ENCODE peak calls at places on chromosomes 2 and 18, in four cellular contexts. J is NCI-H1092, M is hepatic stellate cell, V is H9. H is an unnamed sample.

GRCh38 chr2:20660506-20660905 is 6.4 kb upstream of the GDF7 start:
- DNase-seq in J (no peak), M (no peak), V (no peak), H (no peak)

GRCh38 chr2:214341636-214342035 is 69.2 kb upstream of the VWC2L start:
- DNase-seq in J (no peak), M (no peak), V (no peak), H (no peak)

GRCh38 chr2:171957061-171957460 is 34.8 kb downstream of the HAT1 start:
- DNase-seq in J (peak), M (no peak), V (no peak), H (peak)

GRCh38 chr2:100283724-100284501 is 38.4 kb downstream of the LONRF2 start:
- DNase-seq in J (no peak), M (no peak), V (no peak), H (no peak)

GRCh38 chr2:196979976-196980375 is 53.5 kb upstream of the PGAP1 start:
- DNase-seq in J (peak), M (no peak), V (no peak), H (peak)

GRCh38 chr18:55252053-55252675 is 292.9 kb upstream of the CCDC68 start:
- DNase-seq in J (no peak), M (no peak), V (no peak), H (no peak)

GRCh38 chr2:236959876-236960275 is 125.8 kb upstream of the COPS8 start:
- DNase-seq in J (no peak), M (no peak), V (no peak), H (no peak)

GRCh38 chr18:45006934-45007333 is 326.2 kb downstream of the SETBP1 start:
- DNase-seq in J (no peak), M (no peak), V (no peak), H (no peak)

GRCh38 chr2:171810409-171810993 is 83.5 kb downstream of the SLC25A12 start:
- DNase-seq in J (no peak), M (no peak), V (no peak), H (no peak)